ENCODE peak calls at places on chromosome 15, in four cellular contexts. One of them, this sample, is unnamed.
A peak's percentile ranks its signal among the peaks of the same experiment; 100 is the strongest.

GRCh38 chr15:31752363-31752762 is 278.0 kb upstream of the CHRNA7 start:
- DNase-seq in activated CD4-positive, alpha-beta memory T cell treated with anti-CD3 and anti-CD28 coated beads, Interleukin-2, amount 10 ng/mL, durations not matched to agents 7 days and 5 days: no peak
- DNase-seq in stimulated activated CD4-positive, alpha-beta T cell treated with anti-CD3 and anti-CD28 coated beads, Interleukin-4, amount 100 ng/mL, for 48 hours: no peak
- DNase-seq in SIG-M5: no peak
- DNase-seq in this sample: peak; percentile 4

GRCh38 chr15:67043939-67044771 is 21.2 kb upstream of the SMAD3 start:
- DNase-seq in SIG-M5: no peak
- DNase-seq in activated CD4-positive, alpha-beta memory T cell treated with anti-CD3 and anti-CD28 coated beads, Interleukin-2, amount 10 ng/mL, durations not matched to agents 7 days and 5 days: no peak
- DNase-seq in stimulated activated CD4-positive, alpha-beta T cell treated with anti-CD3 and anti-CD28 coated beads, Interleukin-4, amount 100 ng/mL, for 48 hours: no peak
- DNase-seq in this sample: no peak

GRCh38 chr15:73015493-73015892 is 36.8 kb upstream of the NEO1 start:
- DNase-seq in activated CD4-positive, alpha-beta memory T cell treated with anti-CD3 and anti-CD28 coated beads, Interleukin-2, amount 10 ng/mL, durations not matched to agents 7 days and 5 days: no peak
- DNase-seq in SIG-M5: no peak
- DNase-seq in stimulated activated CD4-positive, alpha-beta T cell treated with anti-CD3 and anti-CD28 coated beads, Interleukin-4, amount 100 ng/mL, for 48 hours: no peak
- DNase-seq in this sample: no peak

GRCh38 chr15:31091531-31091930 is 10.0 kb downstream of the TRPM1 start:
- DNase-seq in SIG-M5: no peak
- DNase-seq in activated CD4-positive, alpha-beta memory T cell treated with anti-CD3 and anti-CD28 coated beads, Interleukin-2, amount 10 ng/mL, durations not matched to agents 7 days and 5 days: no peak
- DNase-seq in stimulated activated CD4-positive, alpha-beta T cell treated with anti-CD3 and anti-CD28 coated beads, Interleukin-4, amount 100 ng/mL, for 48 hours: no peak
- DNase-seq in this sample: no peak

GRCh38 chr15:58555168-58556027 is 123.6 kb downstream of the LIPC start:
- DNase-seq in stimulated activated CD4-positive, alpha-beta T cell treated with anti-CD3 and anti-CD28 coated beads, Interleukin-4, amount 100 ng/mL, for 48 hours: no peak
- DNase-seq in activated CD4-positive, alpha-beta memory T cell treated with anti-CD3 and anti-CD28 coated beads, Interleukin-2, amount 10 ng/mL, durations not matched to agents 7 days and 5 days: no peak
- DNase-seq in SIG-M5: no peak
- DNase-seq in this sample: no peak

GRCh38 chr15:82159922-82160321 is 102.6 kb downstream of the EFL1 start:
- DNase-seq in stimulated activated CD4-positive, alpha-beta T cell treated with anti-CD3 and anti-CD28 coated beads, Interleukin-4, amount 100 ng/mL, for 48 hours: no peak
- DNase-seq in activated CD4-positive, alpha-beta memory T cell treated with anti-CD3 and anti-CD28 coated beads, Interleukin-2, amount 10 ng/mL, durations not matched to agents 7 days and 5 days: no peak
- DNase-seq in SIG-M5: no peak
- DNase-seq in this sample: no peak

GRCh38 chr15:63389902-63390301 is 8.3 kb upstream of the CA12 start:
- DNase-seq in SIG-M5: no peak
- DNase-seq in activated CD4-positive, alpha-beta memory T cell treated with anti-CD3 and anti-CD28 coated beads, Interleukin-2, amount 10 ng/mL, durations not matched to agents 7 days and 5 days: no peak
- DNase-seq in stimulated activated CD4-positive, alpha-beta T cell treated with anti-CD3 and anti-CD28 coated beads, Interleukin-4, amount 100 ng/mL, for 48 hours: no peak
- DNase-seq in this sample: no peak

GRCh38 chr15:57706405-57707209 is at the start of gene POLR2M:
- DNase-seq in stimulated activated CD4-positive, alpha-beta T cell treated with anti-CD3 and anti-CD28 coated beads, Interleukin-4, amount 100 ng/mL, for 48 hours: peak; percentile 87
- DNase-seq in activated CD4-positive, alpha-beta memory T cell treated with anti-CD3 and anti-CD28 coated beads, Interleukin-2, amount 10 ng/mL, durations not matched to agents 7 days and 5 days: peak; percentile 92
- DNase-seq in SIG-M5: peak; percentile 54
- DNase-seq in this sample: peak; percentile 95

This sample was measured in HL-60.